ENCODE peak calls at places on chromosomes 3 and 15, in nine cellular contexts. E is neural crest cell, G is fibroblast of mammary gland, F is dorsolateral prefrontal cortex, Y is progenitor cell of endocrine pancreas, O is fibroblast of pulmonary artery, Q is AG09309, X is HFFc6, H is colonic mucosa. Z is an unnamed sample.

GRCh38 chr3:194235160-194235559 is 99.2 kb downstream of the HES1 start:
- DNase-seq in X (no peak), G (no peak), Y (no peak), E (no peak), F (no peak), H (no peak), O (no peak), Q (no peak), Z (no peak)

GRCh38 chr3:191792580-191792979 is 331.6 kb downstream of the PYDC2 start:
- DNase-seq in H (no peak), Q (no peak), G (no peak), E (no peak), X (peak), F (no peak), O (peak), Y (no peak), Z (no peak)

GRCh38 chr15:25248583-25249235 is 190.1 kb downstream of the UBE3A start:
- DNase-seq in X (no peak), Q (no peak), G (no peak), H (peak), Y (peak), E (no peak), O (no peak), F (peak), Z (no peak)

GRCh38 chr3:60086811-60087210 is 1037.0 kb upstream of the CFAP20DC start:
- DNase-seq in O (no peak), H (no peak), Y (no peak), Q (no peak), X (no peak), G (peak), E (no peak), F (no peak), Z (no peak)

GRCh38 chr3:7000501-7000900 is 139.6 kb downstream of the GRM7 start:
- DNase-seq in H (no peak), Q (no peak), X (no peak), Y (no peak), F (no peak), E (no peak), O (no peak), G (no peak), Z (no peak)

GRCh38 chr3:2784627-2785026 is 325.5 kb downstream of the IL5RA start:
- DNase-seq in E (no peak), G (no peak), X (no peak), Y (no peak), Q (no peak), F (no peak), O (no peak), H (no peak), Z (no peak)

GRCh38 chr3:68009865-68010264 is 355.5 kb upstream of the SUCLG2 start:
- DNase-seq in F (no peak), Y (no peak), G (no peak), X (no peak), E (no peak), O (no peak), Q (no peak), H (no peak), Z (no peak)

GRCh38 chr3:171086914-171087313 is 60.4 kb upstream of the SLC2A2 start:
- DNase-seq in X (no peak), H (no peak), Q (no peak), O (no peak), F (no peak), G (no peak), Y (no peak), E (no peak), Z (no peak)

GRCh38 chr3:87167634-87168456 is 59.3 kb upstream of the CHMP2B start:
- DNase-seq in Y (no peak), E (peak), H (peak), O (peak), F (no peak), Q (peak), G (peak), X (peak), Z (peak)

GRCh38 chr3:123658860-123659221 is 74.0 kb upstream of the HACD2 start:
- DNase-seq in H (no peak), O (no peak), E (no peak), Q (no peak), Y (no peak), F (no peak), G (no peak), X (no peak), Z (no peak)

GRCh38 chr3:9912294-9912935 is 4.5 kb upstream of the IL17RC start:
- DNase-seq in F (no peak), Q (peak), X (peak), Y (no peak), O (peak), H (no peak), E (no peak), G (peak), Z (no peak)

GRCh38 chr3:197338586-197338985 is 40.2 kb upstream of the DLG1 start:
- DNase-seq in G (no peak), E (no peak), H (no peak), Y (no peak), O (no peak), Q (no peak), X (no peak), F (no peak), Z (no peak)

GRCh38 chr15:77312523-77312922 is 107.4 kb downstream of the PEAK1 start:
- DNase-seq in O (no peak), F (no peak), E (no peak), Q (peak), X (peak), G (peak), Y (no peak), H (no peak), Z (no peak)

GRCh38 chr15:85950101-85950500 is 129.6 kb upstream of the AGBL1 start:
- DNase-seq in O (no peak), F (no peak), H (no peak), Y (no peak), Q (no peak), X (no peak), E (no peak), G (no peak), Z (no peak)

GRCh38 chr15:98946301-98947255 is 61.0 kb downstream of the PGPEP1L start:
- DNase-seq in Q (peak), E (no peak), O (no peak), F (no peak), X (no peak), Y (no peak), G (peak), H (no peak), Z (no peak)

GRCh38 chr15:82873000-82873680 is 63.7 kb downstream of the WHAMM start:
- DNase-seq in F (no peak), O (no peak), Q (no peak), Y (no peak), H (no peak), G (no peak), X (no peak), E (no peak), Z (no peak)

GRCh38 chr3:43217633-43218032 is 68.7 kb upstream of the SNRK start:
- DNase-seq in G (peak), H (no peak), X (peak), E (no peak), Q (peak), F (no peak), Y (no peak), O (peak), Z (no peak)

GRCh38 chr3:42161050-42161935 is 70.1 kb downstream of the TRAK1 start:
- DNase-seq in Q (no peak), Y (no peak), O (peak), X (peak), H (peak), F (no peak), E (no peak), G (peak), Z (no peak)

GRCh38 chr15:83653288-83653638 is 660 bp upstream of the ADAMTSL3 start:
- DNase-seq in Q (no peak), X (no peak), F (no peak), H (no peak), Y (no peak), E (no peak), O (no peak), G (no peak), Z (no peak)

GRCh38 chr3:10015476-10015904 is 10.7 kb upstream of the FANCD2 start:
- DNase-seq in H (peak), Y (no peak), G (peak), X (peak), F (peak), O (peak), Q (peak), E (no peak), Z (no peak)

GRCh38 chr3:30443756-30444673 is 162.4 kb upstream of the TGFBR2 start:
- DNase-seq in Q (no peak), F (no peak), O (no peak), H (no peak), G (peak), E (no peak), X (no peak), Y (no peak), Z (no peak)

GRCh38 chr15:31039961-31040360 is 48.5 kb upstream of the MTMR10 start:
- DNase-seq in H (no peak), G (no peak), Q (no peak), X (no peak), Y (no peak), E (no peak), O (no peak), F (no peak), Z (no peak)

GRCh38 chr3:141656771-141657170 is 81.3 kb upstream of the RNF7 start:
- DNase-seq in F (no peak), H (no peak), Q (peak), X (peak), E (no peak), Y (no peak), G (peak), O (peak), Z (no peak)

GRCh38 chr3:61454000-61454399 is 107.4 kb upstream of the PTPRG start:
- DNase-seq in O (no peak), Y (no peak), Q (no peak), X (peak), H (no peak), F (no peak), G (peak), E (no peak), Z (no peak)

GRCh38 chr15:63091679-63092078 is 30.0 kb upstream of the LACTB start:
- DNase-seq in G (no peak), X (no peak), Y (no peak), E (no peak), Q (no peak), H (no peak), O (no peak), F (no peak), Z (no peak)

GRCh38 chr3:130892759-130893239 is 1.1 kb upstream of the ATP2C1 start:
- DNase-seq in F (peak), X (peak), Y (peak), O (peak), G (peak), Q (peak), H (peak), E (peak), Z (peak)

GRCh38 chr3:105032541-105032940 is 334.2 kb upstream of the ALCAM start:
- DNase-seq in Q (no peak), H (no peak), G (no peak), Y (no peak), X (no peak), E (no peak), F (no peak), O (no peak), Z (no peak)

GRCh38 chr15:43469867-43470266 is 23.1 kb downstream of the TP53BP1 start:
- DNase-seq in G (peak), O (peak), Y (no peak), Q (no peak), H (no peak), X (no peak), F (no peak), E (no peak), Z (no peak)

GRCh38 chr3:50418845-50419244 is 59.5 kb upstream of the TMEM115 start:
- DNase-seq in E (no peak), Q (no peak), O (peak), X (peak), H (no peak), F (no peak), G (peak), Y (no peak), Z (no peak)

GRCh38 chr3:158330820-158331219 is 220.9 kb downstream of the RSRC1 start:
- DNase-seq in G (peak), E (no peak), Y (no peak), Q (no peak), O (peak), F (no peak), X (no peak), H (no peak), Z (no peak)

GRCh38 chr3:134650431-134651346 is at the start of gene KY:
- DNase-seq in G (peak), X (no peak), Q (no peak), E (peak), F (no peak), O (peak), Y (peak), H (no peak), Z (peak)

GRCh38 chr15:37900286-37901221 is 33.9 kb upstream of the TMCO5A start:
- DNase-seq in G (peak), O (peak), Y (no peak), H (no peak), X (peak), F (no peak), Q (no peak), E (no peak), Z (no peak)

GRCh38 chr15:41965441-41966413 is 6.6 kb downstream of the EHD4 start:
- DNase-seq in X (no peak), O (no peak), E (no peak), Q (no peak), Y (no peak), G (no peak), H (no peak), F (no peak), Z (no peak)

GRCh38 chr15:83304861-83305661 is 20.6 kb upstream of the BNC1 start:
- DNase-seq in Y (no peak), G (no peak), O (no peak), E (no peak), F (no peak), Q (no peak), H (no peak), X (no peak), Z (no peak)

GRCh38 chr15:81357178-81357686 is 16.8 kb downstream of the TMC3 start:
- DNase-seq in X (no peak), G (no peak), O (no peak), F (no peak), Q (no peak), H (no peak), E (no peak), Y (no peak), Z (no peak)
- TF ChIP-seq CTCF in X (peak), G (peak), O (peak), F (no peak), Q (no peak), H (no peak), E (no peak), Y (no peak), Z (no peak)

GRCh38 chr3:93973160-93974126 is at the start of gene PROS1:
- DNase-seq in E (peak), F (peak), H (peak), G (peak), Q (peak), Y (peak), X (peak), O (peak), Z (peak)
- TF ChIP-seq CTCF in E (no peak), F (no peak), H (no peak), G (no peak), Q (no peak), Y (peak), X (peak), O (no peak), Z (no peak)

DNA sequence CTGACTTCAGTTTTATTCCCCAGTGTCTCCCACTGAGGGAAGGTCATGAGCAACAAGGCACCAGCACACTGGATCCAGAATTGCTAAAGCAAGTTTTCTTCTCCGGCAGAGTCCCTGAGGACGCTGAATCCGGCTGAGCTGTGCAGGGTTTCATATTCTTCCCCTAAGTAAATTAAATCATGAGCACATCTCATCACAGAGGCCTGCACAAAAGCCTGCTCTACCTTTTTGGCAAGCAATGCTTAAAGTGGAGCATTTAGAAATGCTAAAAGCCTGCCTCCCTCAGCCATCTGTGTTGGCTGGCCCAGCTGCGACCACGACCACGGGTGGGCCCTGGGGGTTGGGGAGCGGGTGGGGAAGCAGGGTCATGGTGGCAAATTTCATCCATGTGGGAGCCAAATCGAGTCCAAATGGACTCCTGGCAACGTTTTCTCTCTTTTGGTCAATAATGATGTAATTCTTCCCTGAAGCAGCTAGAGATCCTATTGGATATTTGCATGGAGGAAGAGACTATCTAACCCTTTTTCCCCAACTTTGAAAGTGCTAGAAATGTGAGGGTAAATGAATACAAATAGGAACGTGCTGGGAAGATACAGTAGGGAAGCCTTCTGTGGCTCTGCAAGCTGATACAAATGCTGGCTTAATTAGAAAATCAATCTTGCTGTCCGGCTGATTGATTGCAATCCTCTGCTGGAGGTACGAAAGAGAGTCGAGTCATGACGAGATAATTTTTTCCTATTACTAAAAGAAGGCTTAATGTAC is 532.8 kb upstream of the TBL1XR1 start:
- DNase-seq in X (no peak), F (no peak), Q (no peak), G (peak), Y (no peak), O (no peak), H (peak), E (no peak), Z (no peak)
- TF ChIP-seq CTCF in X (no peak), F (no peak), Q (no peak), G (no peak), Y (no peak), O (no peak), H (no peak), E (no peak), Z (no peak)

DNA sequence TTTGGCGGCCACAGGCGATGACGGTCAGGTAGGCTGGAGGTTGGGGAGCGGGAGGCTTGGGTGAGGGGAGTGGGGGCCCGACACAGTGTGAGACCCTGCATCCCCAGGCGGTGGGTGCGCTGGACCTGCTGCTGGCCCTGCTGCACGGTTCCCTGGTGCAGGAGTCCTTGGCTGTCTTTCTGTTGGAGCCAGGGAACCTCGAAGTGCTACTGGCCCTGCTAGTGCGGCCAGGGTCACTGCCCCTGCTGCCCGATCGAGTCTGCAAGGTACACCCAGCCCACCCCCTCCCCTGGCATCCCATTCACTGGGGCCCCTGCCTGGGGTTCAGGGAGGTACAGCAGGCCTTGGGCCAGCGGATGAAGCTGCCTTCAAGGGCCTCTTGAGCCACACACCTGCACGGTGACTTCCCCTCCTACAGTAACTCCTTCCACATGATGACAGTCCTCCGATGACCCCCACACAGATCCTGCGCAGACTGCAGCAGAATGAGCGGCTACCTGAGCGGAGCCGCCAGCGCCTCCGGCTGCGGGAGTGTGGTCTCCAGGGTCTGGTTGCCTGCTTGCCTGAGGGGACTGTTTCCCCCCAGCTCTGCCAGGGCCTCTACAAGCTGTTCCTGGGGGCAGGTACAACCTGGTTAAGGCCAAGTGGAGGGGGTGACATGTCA is 19.5 kb downstream of the NBEAL2 start:
- DNase-seq in E (no peak), G (no peak), O (no peak), F (peak), Q (no peak), X (no peak), H (no peak), Y (no peak), Z (no peak)
- TF ChIP-seq CTCF in E (peak), G (no peak), O (no peak), F (no peak), Q (no peak), X (peak), H (no peak), Y (no peak), Z (no peak)

DNA sequence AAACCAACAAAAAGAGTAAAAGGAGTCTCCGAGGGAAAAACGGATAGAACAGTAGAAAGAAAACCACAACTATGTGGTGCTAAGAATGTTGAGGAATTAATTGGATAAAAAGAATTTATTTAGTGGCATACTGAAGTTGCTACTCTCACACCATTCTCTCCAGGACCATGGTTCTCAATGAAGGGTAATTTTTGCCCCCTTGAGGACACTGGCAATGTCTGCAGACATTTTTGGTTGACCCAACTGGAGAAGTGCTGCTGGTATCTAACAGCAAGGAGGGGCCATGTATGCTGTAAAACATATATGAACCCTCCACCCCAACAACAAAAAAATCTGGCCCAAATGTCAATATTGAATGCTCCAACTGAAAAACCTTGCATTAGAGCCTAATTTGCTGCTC is 85.9 kb upstream of the CSPG5 start:
- DNase-seq in E (no peak), Q (peak), G (peak), O (peak), Y (no peak), X (peak), H (no peak), F (no peak), Z (no peak)
- TF ChIP-seq CTCF in E (peak), Q (peak), G (peak), O (peak), Y (peak), X (peak), H (no peak), F (peak), Z (peak)

GRCh38 chr15:65408370-65409283 is 14.1 kb downstream of the IGDCC4 start:
- DNase-seq in Q (no peak), X (no peak), O (no peak), F (no peak), Y (no peak), E (no peak), H (no peak), G (peak), Z (no peak)

GRCh38 chr15:65410972-65411371 is 11.8 kb downstream of the IGDCC4 start:
- DNase-seq in X (no peak), E (no peak), Q (no peak), O (no peak), H (no peak), Y (no peak), G (no peak), F (no peak), Z (no peak)

GRCh38 chr15:65410036-65410435 is 12.7 kb downstream of the IGDCC4 start:
- DNase-seq in Q (no peak), G (no peak), H (no peak), X (no peak), F (no peak), E (no peak), Y (no peak), O (no peak), Z (no peak)

GRCh38 chr15:65411470-65412071 is 11.2 kb downstream of the IGDCC4 start:
- DNase-seq in O (no peak), E (no peak), F (no peak), G (peak), Y (no peak), X (no peak), H (no peak), Q (no peak), Z (no peak)

DNA sequence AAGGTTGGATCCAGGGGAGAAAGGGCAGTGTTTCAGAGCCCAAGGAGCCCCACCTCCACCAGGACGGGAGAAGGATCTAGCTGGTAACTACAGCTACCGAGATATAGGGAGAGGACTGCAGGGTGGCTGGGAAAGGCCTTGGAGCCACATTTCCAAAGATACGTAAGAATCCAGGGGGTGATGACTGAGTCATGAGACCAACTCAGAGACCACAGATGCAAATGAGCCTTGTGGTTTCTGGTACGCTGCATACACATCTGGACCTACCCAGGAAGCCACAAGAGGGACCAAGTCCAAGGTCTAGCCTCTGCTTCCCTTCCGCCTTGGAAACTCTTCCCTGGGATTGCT is 13.5 kb downstream of the IGDCC4 start:
- DNase-seq in E (no peak), F (no peak), O (peak), Q (peak), H (no peak), Y (no peak), G (peak), X (peak), Z (no peak)
- TF ChIP-seq CTCF in E (no peak), F (no peak), O (no peak), Q (peak), H (no peak), Y (no peak), G (peak), X (peak), Z (no peak)

GRCh38 chr15:70974004-70974832 is 81.6 kb downstream of the LRRC49 start:
- DNase-seq in F (no peak), O (peak), H (no peak), G (peak), Y (no peak), Q (peak), X (peak), E (no peak), Z (no peak)
- TF ChIP-seq CTCF in F (peak), O (peak), H (peak), G (peak), Y (peak), Q (peak), X (peak), E (peak), Z (peak)

Z was measured in nephron progenitor cell.